ENCODE peak calls at places on chromosomes 16 and 17, in four cellular contexts. N is NCI-H1105 treated with DMSO at 0.1 percent for 48 hours, X is A549, D is aorta. P is an unnamed sample.

GRCh38 chr16:84228321-84228838 is 11.4 kb downstream of the KCNG4 start:
- DNase-seq in N (no peak), X (peak), D (peak), P (peak)

GRCh38 chr17:40343126-40344119 is 21.1 kb downstream of the GJD3 start:
- DNase-seq in N (no peak), X (no peak), D (no peak), P (peak)

GRCh38 chr16:81703177-81704155 is 75.6 kb upstream of the PLCG2 start:
- DNase-seq in N (no peak), D (peak), X (peak), P (no peak)

GRCh38 chr16:85923153-85924021 is 24.4 kb downstream of the IRF8 start:
- DNase-seq in N (no peak), X (peak), D (no peak), P (no peak)

GRCh38 chr16:2709588-2709984 is 10.4 kb downstream of the PRSS27 start:
- DNase-seq in X (no peak), D (no peak), N (no peak), P (no peak)

GRCh38 chr16:4298761-4299522 is 16.9 kb upstream of the GLIS2 start:
- DNase-seq in N (no peak), D (peak), X (peak), P (peak)

GRCh38 chr17:19646788-19647696 is 1.5 kb upstream of the ALDH3A2 start:
- DNase-seq in X (peak), D (no peak), N (peak), P (no peak)

GRCh38 chr17:38420518-38420917 is 7.7 kb upstream of the ARHGAP23 start:
- DNase-seq in X (no peak), D (no peak), N (no peak), P (no peak)

GRCh38 chr17:78359936-78360370 is at the start of gene SOCS3:
- DNase-seq in X (peak), N (peak), D (peak), P (peak)

GRCh38 chr17:47775181-47775580 is 42.1 kb downstream of the TBX21 start:
- DNase-seq in X (no peak), N (no peak), D (no peak), P (no peak)

GRCh38 chr17:33019161-33019560 is 27.5 kb downstream of the SPACA3 start:
- DNase-seq in D (no peak), X (no peak), N (no peak), P (no peak)

GRCh38 chr16:3884398-3884797 is 3.9 kb upstream of the CREBBP start:
- DNase-seq in N (no peak), X (no peak), D (no peak), P (no peak)

GRCh38 chr16:89860747-89861304 is 12.6 kb upstream of the TCF25 start:
- DNase-seq in N (peak), X (peak), D (peak), P (peak)

GRCh38 chr16:21523411-21524067 is 75.8 kb upstream of the METTL9 start:
- DNase-seq in D (no peak), N (no peak), X (no peak), P (peak)

GRCh38 chr16:1825864-1826690 is 548 bp downstream of the HAGH start:
- DNase-seq in N (no peak), X (no peak), D (no peak), P (peak)

GRCh38 chr16:90022209-90023077 is 3.2 kb upstream of the DBNDD1 start:
- DNase-seq in D (peak), X (peak), N (peak), P (peak)

GRCh38 chr16:85612191-85612800 is 826 bp upstream of the GSE1 start:
- DNase-seq in N (peak), X (peak), D (peak), P (peak)

GRCh38 chr17:45409659-45410076 is 23.0 kb downstream of the ARHGAP27 start:
- DNase-seq in X (no peak), D (no peak), N (no peak), P (no peak)

GRCh38 chr16:88476817-88477397 is 23.8 kb downstream of the ZFPM1 start:
- DNase-seq in D (no peak), X (no peak), N (no peak), P (no peak)

GRCh38 chr17:8359769-8360168 is 16.7 kb downstream of the KRABD2 start:
- DNase-seq in N (no peak), X (no peak), D (no peak), P (no peak)